ENCODE peak calls at places on chromosomes 4 and X, in ten cellular contexts. J is ascending aorta, X is choroid plexus epithelial cell, C is OCI-LY7, W is coronary artery, M is endothelial cell of umbilical vein, U is astrocyte of the spinal cord, F is cardiac fibroblast, K is A549, A is foreskin keratinocyte. I is an unnamed sample.

GRCh38 chr4:152709675-152710438 is 30.1 kb upstream of the TMEM154 start:
- DNase-seq in J (no peak), X (peak), C (no peak), W (no peak), M (no peak), U (no peak), F (peak), K (no peak), A (peak), I (no peak)

GRCh38 chrX:41388543-41388942 is 54.6 kb downstream of the DDX3X start:
- DNase-seq in J (no peak), X (no peak), C (no peak), W (no peak), M (no peak), U (no peak), F (no peak), K (no peak), A (no peak), I (no peak)

GRCh38 chrX:78769933-78770332 is 22.4 kb downstream of the LPAR4 start:
- DNase-seq in J (no peak), X (no peak), C (no peak), W (no peak), M (no peak), U (no peak), F (no peak), K (no peak), A (no peak), I (no peak)

GRCh38 chr4:683982-684571 is 4.9 kb downstream of the SLC49A3 start:
- DNase-seq in J (no peak), X (peak), C (peak), W (no peak), M (peak), U (peak), F (peak), K (peak), A (no peak), I (no peak)

GRCh38 chr4:146340798-146341197 is 126.5 kb downstream of the REELD1 start:
- DNase-seq in J (no peak), X (peak), C (peak), W (no peak), M (peak), U (peak), F (peak), K (no peak), A (no peak), I (no peak)

GRCh38 chrX:40780123-40780522 is 44.8 kb upstream of the MED14 start:
- DNase-seq in J (no peak), X (no peak), C (no peak), W (no peak), M (no peak), U (no peak), F (no peak), K (no peak), A (no peak), I (no peak)

GRCh38 chr4:139659735-139660424 is 5.7 kb upstream of the MGST2 start:
- DNase-seq in J (no peak), X (no peak), C (no peak), W (no peak), M (peak), U (no peak), F (no peak), K (no peak), A (no peak), I (no peak)

GRCh38 chr4:140136509-140136908 is 17.5 kb downstream of the MAML3 start:
- DNase-seq in J (no peak), X (no peak), C (no peak), W (no peak), M (peak), U (peak), F (peak), K (peak), A (no peak), I (no peak)

GRCh38 chrX:16039363-16039762 is 84.0 kb upstream of the GRPR start:
- DNase-seq in J (no peak), X (no peak), C (peak), W (no peak), M (no peak), U (no peak), F (no peak), K (no peak), A (no peak), I (no peak)

GRCh38 chrX:46903458-46904242 is 8.6 kb upstream of the JADE3 start:
- DNase-seq in J (peak), X (peak), C (peak), W (peak), M (peak), U (peak), F (peak), K (peak), A (peak), I (peak)

GRCh38 chrX:107374116-107374515 is 75.3 kb upstream of the FRMPD3 start:
- DNase-seq in J (no peak), X (no peak), C (no peak), W (no peak), M (no peak), U (no peak), F (no peak), K (no peak), A (no peak), I (no peak)

GRCh38 chr4:135319685-135320084 is 1118.1 kb upstream of the PABPC4L start:
- DNase-seq in J (no peak), X (peak), C (no peak), W (no peak), M (no peak), U (no peak), F (peak), K (peak), A (peak), I (no peak)

GRCh38 chrX:74246524-74246923 is 57.5 kb upstream of the ZCCHC13 start:
- DNase-seq in J (no peak), X (peak), C (no peak), W (no peak), M (no peak), U (no peak), F (peak), K (peak), A (no peak), I (no peak)

GRCh38 chr4:88104902-88105610 is 53.4 kb downstream of the ABCG2 start:
- DNase-seq in J (no peak), X (peak), C (no peak), W (no peak), M (peak), U (peak), F (peak), K (peak), A (peak), I (no peak)

GRCh38 chr4:166459616-166460015 is 586.6 kb downstream of the TLL1 start:
- DNase-seq in J (no peak), X (no peak), C (no peak), W (no peak), M (no peak), U (no peak), F (no peak), K (no peak), A (no peak), I (no peak)

GRCh38 chr4:140018931-140019618 is 134.9 kb downstream of the MAML3 start:
- DNase-seq in J (no peak), X (no peak), C (no peak), W (no peak), M (no peak), U (no peak), F (no peak), K (peak), A (no peak), I (no peak)

GRCh38 chr4:112183252-112183651 is 38.0 kb downstream of the FAM241A start:
- DNase-seq in J (no peak), X (peak), C (no peak), W (no peak), M (no peak), U (no peak), F (peak), K (no peak), A (no peak), I (no peak)

GRCh38 chr4:108149588-108150380 is 18.9 kb downstream of the LEF1 start:
- DNase-seq in J (no peak), X (peak), C (no peak), W (no peak), M (no peak), U (peak), F (no peak), K (no peak), A (no peak), I (no peak)

GRCh38 chr4:176902710-176903323 is 110.1 kb upstream of the VEGFC start:
- DNase-seq in J (no peak), X (peak), C (no peak), W (no peak), M (peak), U (peak), F (peak), K (no peak), A (peak), I (no peak)

GRCh38 chr4:17475481-17475880 is 36.4 kb downstream of the QDPR start:
- DNase-seq in J (no peak), X (peak), C (no peak), W (no peak), M (peak), U (peak), F (peak), K (no peak), A (peak), I (no peak)

GRCh38 chr4:8274772-8275241 is 5.3 kb downstream of the HTRA3 start:
- DNase-seq in J (peak), X (peak), C (no peak), W (peak), M (no peak), U (peak), F (peak), K (no peak), A (no peak), I (no peak)

GRCh38 chr4:139144161-139144859 is 32.7 kb downstream of the ELF2 start:
- DNase-seq in J (no peak), X (peak), C (no peak), W (no peak), M (no peak), U (peak), F (peak), K (no peak), A (peak), I (no peak)

GRCh38 chr4:183261953-183262775 is 57.9 kb downstream of the CLDN22 start:
- DNase-seq in J (no peak), X (peak), C (peak), W (peak), M (peak), U (peak), F (peak), K (peak), A (peak), I (peak)

GRCh38 chr4:791201-791865 is 34.6 kb downstream of the CPLX1 start:
- DNase-seq in J (no peak), X (no peak), C (no peak), W (no peak), M (no peak), U (no peak), F (no peak), K (no peak), A (no peak), I (no peak)

GRCh38 chr4:171966356-171966755 is 153.2 kb downstream of the GALNTL6 start:
- DNase-seq in J (no peak), X (no peak), C (no peak), W (no peak), M (no peak), U (no peak), F (no peak), K (no peak), A (no peak), I (no peak)

GRCh38 chrX:38939067-38939466 is 137.8 kb downstream of the MID1IP1 start:
- DNase-seq in J (no peak), X (peak), C (no peak), W (no peak), M (no peak), U (peak), F (peak), K (no peak), A (no peak), I (no peak)

GRCh38 chr4:16205298-16206164 is 20.7 kb downstream of the TAPT1 start:
- DNase-seq in J (no peak), X (peak), C (peak), W (no peak), M (peak), U (no peak), F (peak), K (peak), A (no peak), I (no peak)

GRCh38 chr4:15006416-15007024 is 4.2 kb downstream of the CPEB2 start:
- DNase-seq in J (no peak), X (peak), C (peak), W (no peak), M (peak), U (peak), F (peak), K (no peak), A (no peak), I (no peak)

GRCh38 chr4:148375581-148375980 is 66.6 kb downstream of the NR3C2 start:
- DNase-seq in J (no peak), X (no peak), C (no peak), W (no peak), M (no peak), U (no peak), F (no peak), K (no peak), A (no peak), I (no peak)

GRCh38 chr4:77538144-77538543 is 67.5 kb upstream of the CXCL13 start:
- DNase-seq in J (no peak), X (peak), C (no peak), W (no peak), M (peak), U (peak), F (peak), K (peak), A (peak), I (no peak)

GRCh38 chr4:37510626-37511025 is 175.6 kb downstream of the RELL1 start:
- DNase-seq in J (no peak), X (no peak), C (no peak), W (no peak), M (no peak), U (no peak), F (no peak), K (no peak), A (no peak), I (no peak)

GRCh38 chr4:153560918-153561317 is 94.8 kb downstream of the TMEM131L start:
- DNase-seq in J (no peak), X (no peak), C (no peak), W (no peak), M (no peak), U (no peak), F (peak), K (no peak), A (no peak), I (no peak)

GRCh38 chrX:130304587-130305368 is 34.9 kb upstream of the SLC25A14 start:
- DNase-seq in J (no peak), X (no peak), C (peak), W (no peak), M (no peak), U (no peak), F (no peak), K (no peak), A (no peak), I (no peak)

GRCh38 chrX:120664081-120664480 is 34.2 kb upstream of the C1GALT1C1 start:
- DNase-seq in J (no peak), X (peak), C (peak), W (no peak), M (peak), U (peak), F (peak), K (peak), A (no peak), I (no peak)

GRCh38 chr4:86448891-86449290 is 89.0 kb upstream of the MAPK10 start:
- DNase-seq in J (no peak), X (peak), C (no peak), W (no peak), M (no peak), U (no peak), F (no peak), K (no peak), A (no peak), I (no peak)

GRCh38 chr4:23366207-23366906 is 523.5 kb downstream of the PPARGC1A start:
- DNase-seq in J (no peak), X (no peak), C (no peak), W (no peak), M (no peak), U (no peak), F (no peak), K (no peak), A (no peak), I (no peak)

GRCh38 chr4:2241410-2242353 is at the start of the genes HAUS3 and POLN:
- DNase-seq in J (peak), X (peak), C (peak), W (peak), M (peak), U (peak), F (peak), K (peak), A (peak), I (peak)
- TF ChIP-seq CTCF in J (no peak), X (no peak), C (peak), W (no peak), M (no peak), U (peak), F (peak), K (no peak), A (peak), I (no peak)

GRCh38 chr4:3465698-3466671 is 2.9 kb downstream of the DOK7 start:
- DNase-seq in J (no peak), X (no peak), C (no peak), W (no peak), M (no peak), U (no peak), F (no peak), K (no peak), A (no peak), I (no peak)
- TF ChIP-seq CTCF in J (no peak), X (peak), C (no peak), W (no peak), M (peak), U (peak), F (peak), K (no peak), A (peak), I (peak)

DNA sequence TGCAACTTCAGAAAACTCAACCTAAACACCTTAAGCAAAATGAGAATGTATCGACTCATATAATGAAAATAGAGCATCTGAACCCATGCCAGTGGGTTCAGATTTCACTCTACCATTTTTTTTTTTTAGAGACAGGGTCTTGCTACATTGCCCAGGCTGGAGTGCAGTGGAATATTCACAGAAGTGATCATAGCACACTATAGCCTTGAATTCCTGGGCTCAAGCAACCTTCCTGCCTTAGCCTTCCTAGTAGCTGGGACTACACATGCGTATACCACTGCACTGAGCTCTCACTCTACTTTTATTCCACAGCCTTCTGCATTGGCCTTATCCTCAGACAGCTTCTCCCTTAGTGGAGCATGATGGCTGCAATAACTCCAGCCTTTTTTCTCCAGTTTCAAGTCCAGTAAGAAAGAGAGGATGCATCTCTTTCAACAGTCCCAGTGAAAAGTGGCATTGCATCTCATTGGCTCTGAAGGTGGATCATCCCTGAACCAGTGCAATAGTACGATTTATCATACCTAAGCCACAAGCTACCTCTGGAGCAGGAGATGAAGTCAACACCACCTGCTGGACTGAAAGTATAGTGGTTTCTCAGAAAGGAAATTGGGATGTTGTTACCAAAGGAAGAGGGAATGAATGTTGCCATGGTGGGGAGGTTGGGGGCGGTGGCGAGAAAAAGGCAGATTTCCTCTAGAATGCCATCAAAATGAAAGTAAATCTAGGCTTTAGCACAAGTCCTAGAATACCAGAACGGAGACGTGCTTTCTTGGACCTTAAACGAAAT is 2.0 kb upstream of the SOD3 start:
- DNase-seq in J (no peak), X (peak), C (no peak), W (no peak), M (no peak), U (no peak), F (peak), K (peak), A (peak), I (no peak)
- TF ChIP-seq CTCF in J (peak), X (peak), C (peak), W (no peak), M (no peak), U (peak), F (peak), K (peak), A (peak), I (peak)

GRCh38 chr4:4480685-4481393 is 61.0 kb downstream of the STX18 start:
- DNase-seq in J (no peak), X (peak), C (peak), W (no peak), M (peak), U (peak), F (peak), K (peak), A (no peak), I (no peak)
- TF ChIP-seq CTCF in J (peak), X (peak), C (peak), W (no peak), M (no peak), U (peak), F (peak), K (peak), A (peak), I (peak)

I was measured in progenitor cell of endocrine pancreas.